ENCODE peak calls at places on chromosome 18, in eight cellular contexts. D, K, T, Z, R, N, E and B are unnamed samples.

GRCh38 chr18:6200375-6200774 is 214.3 kb downstream of the L3MBTL4 start:
- DNase-seq in D (no peak), K (no peak), T (no peak), Z (no peak), R (no peak), N (no peak), E (no peak), B (no peak)

GRCh38 chr18:48836806-48837615 is 113.8 kb downstream of the SMAD7 start:
- DNase-seq in D (no peak), K (peak; percentile 18), T (no peak), Z (no peak), R (no peak), N (no peak), E (no peak), B (no peak)

GRCh38 chr18:62788891-62789290 is 73.5 kb downstream of the PHLPP1 start:
- DNase-seq in D (no peak), K (no peak), T (no peak), Z (no peak), R (no peak), N (no peak), E (no peak), B (peak; percentile 72)

GRCh38 chr18:45423664-45424063 is 191.6 kb upstream of the SLC14A2 start:
- DNase-seq in D (no peak), K (no peak), T (no peak), Z (no peak), R (no peak), N (no peak), E (peak; percentile 9), B (no peak)

GRCh38 chr18:69948919-69949537 is 1.4 kb upstream of the CD226 start:
- DNase-seq in D (peak; percentile 76), K (peak; percentile 36), T (no peak), Z (peak; percentile 38), R (no peak), N (no peak), E (peak; percentile 20), B (no peak)

GRCh38 chr18:74857901-74858300 is 260.2 kb downstream of the ZNF407 start:
- DNase-seq in D (no peak), K (no peak), T (no peak), Z (no peak), R (no peak), N (no peak), E (no peak), B (no peak)

GRCh38 chr18:66682855-66683322 is 79.0 kb upstream of the CDH19 start:
- DNase-seq in D (no peak), K (no peak), T (peak; percentile 87), Z (peak; percentile 9), R (no peak), N (no peak), E (no peak), B (no peak)

GRCh38 chr18:53416985-53417384 is 807.5 kb downstream of the MBD2 start:
- DNase-seq in D (no peak), K (no peak), T (no peak), Z (no peak), R (no peak), N (no peak), E (no peak), B (no peak)

GRCh38 chr18:8760984-8761383 is 55.6 kb downstream of the MTCL1 start:
- DNase-seq in D (no peak), K (no peak), T (no peak), Z (no peak), R (no peak), N (no peak), E (no peak), B (no peak)

GRCh38 chr18:13218376-13219011 is at the start of gene LDLRAD4:
- DNase-seq in D (no peak), K (peak; percentile 80), T (peak; percentile 24), Z (peak; percentile 2), R (no peak), N (peak; percentile 27), E (no peak), B (peak; percentile 78)